ENCODE peak calls at places on chromosomes 13 and 19, in five cellular contexts. D is omental fat pad; A is OCI-M1; O is trophoblast cell; H is stimulated activated naive CD4-positive, alpha-beta T cell. L is an unnamed sample.

GRCh38 chr13:30105381-30105780 is 202.0 kb downstream of the KATNAL1 start:
- DNase-seq in D (no peak), A (no peak), O (no peak), H (no peak), L (no peak)

GRCh38 chr19:18635831-18636182 is 1.0 kb upstream of the KLHL26 start:
- DNase-seq in D (no peak), A (no peak), O (no peak), H (no peak), L (no peak)

GRCh38 chr13:97866346-97866745 is 87.1 kb upstream of the IPO5 start:
- DNase-seq in D (no peak), A (no peak), O (peak), H (no peak), L (no peak)

GRCh38 chr19:45275370-45275971 is 24.4 kb downstream of the MARK4 start:
- DNase-seq in D (no peak), A (no peak), O (no peak), H (no peak), L (peak)

GRCh38 chr13:71727036-71727435 is 140.0 kb downstream of the DACH1 start:
- DNase-seq in D (no peak), A (no peak), O (no peak), H (no peak), L (no peak)

GRCh38 chr13:91922969-91923592 is 524.7 kb downstream of the GPC5 start:
- DNase-seq in D (no peak), A (peak), O (no peak), H (no peak), L (no peak)

GRCh38 chr13:41005709-41006108 is 13.4 kb downstream of the ELF1 start:
- DNase-seq in D (no peak), A (peak), O (no peak), H (no peak), L (no peak)

GRCh38 chr13:114339779-114340534 is 25.7 kb downstream of the CHAMP1 start:
- DNase-seq in D (no peak), A (peak), O (peak), H (peak), L (no peak)

GRCh38 chr13:92900455-92900854 is 326.2 kb upstream of the GPC6 start:
- DNase-seq in D (no peak), A (no peak), O (no peak), H (no peak), L (no peak)

GRCh38 chr13:98297043-98297442 is 120.0 kb upstream of the RNF113B start:
- DNase-seq in D (no peak), A (no peak), O (no peak), H (no peak), L (no peak)

GRCh38 chr19:39805120-39805519 is 26.5 kb downstream of the LEUTX start:
- DNase-seq in D (no peak), A (no peak), O (no peak), H (no peak), L (peak)

GRCh38 chr19:54191671-54192453 is 754 bp downstream of the TSEN34 start:
- DNase-seq in D (no peak), A (peak), O (no peak), H (no peak), L (no peak)

GRCh38 chr19:43594710-43595604 is 977 bp downstream of the IRGQ start:
- DNase-seq in D (no peak), A (peak), O (peak), H (peak), L (no peak)

GRCh38 chr19:6717036-6717435 is 3.4 kb downstream of the C3 start:
- DNase-seq in D (no peak), A (no peak), O (peak), H (no peak), L (no peak)

GRCh38 chr13:91045351-91046034 is 302.0 kb upstream of the MIR17HG start:
- DNase-seq in D (no peak), A (peak), O (peak), H (no peak), L (peak)

GRCh38 chr13:98504029-98504351 is 72.9 kb downstream of the STK24 start:
- DNase-seq in D (no peak), A (no peak), O (no peak), H (no peak), L (no peak)

GRCh38 chr19:53308339-53308811 is 25.2 kb upstream of the ZNF845 start:
- DNase-seq in D (no peak), A (peak), O (peak), H (peak), L (no peak)

GRCh38 chr19:4980087-4980486 is 11.2 kb downstream of the KDM4B start:
- DNase-seq in D (no peak), A (peak), O (peak), H (no peak), L (no peak)

GRCh38 chr13:60398438-60398891 is 1.4 kb downstream of the TDRD3 start:
- DNase-seq in D (no peak), A (peak), O (no peak), H (no peak), L (no peak)

GRCh38 chr19:3671680-3672574 is 28.3 kb downstream of the PIP5K1C start:
- DNase-seq in D (no peak), A (no peak), O (no peak), H (no peak), L (no peak)

GRCh38 chr13:38328699-38329098 is 21.0 kb upstream of the UFM1 start:
- DNase-seq in D (no peak), A (no peak), O (no peak), H (no peak), L (no peak)

GRCh38 chr13:95201814-95202521 is 99.3 kb downstream of the ABCC4 start:
- DNase-seq in D (no peak), A (peak), O (peak), H (no peak), L (no peak)

GRCh38 chr19:35715981-35716734 is 1.6 kb upstream of the KMT2B start:
- DNase-seq in D (no peak), A (no peak), O (peak), H (no peak), L (no peak)

GRCh38 chr13:73338389-73338788 is 279.6 kb downstream of the KLF5 start:
- DNase-seq in D (no peak), A (no peak), O (peak), H (no peak), L (no peak)

GRCh38 chr19:3852614-3853254 is 16.1 kb downstream of the ZFR2 start:
- DNase-seq in D (no peak), A (peak), O (peak), H (peak), L (no peak)

GRCh38 chr19:6736169-6736916 is 1.0 kb downstream of the GPR108 start:
- DNase-seq in D (no peak), A (peak), O (peak), H (peak), L (no peak)

GRCh38 chr13:94416454-94417080 is 62.9 kb downstream of the DCT start:
- DNase-seq in D (no peak), A (peak), O (peak), H (no peak), L (peak)

GRCh38 chr13:85709072-85709471 is 90.1 kb downstream of the SLITRK6 start:
- DNase-seq in D (no peak), A (peak), O (no peak), H (no peak), L (no peak)

GRCh38 chr13:113802090-113802531 is 43.1 kb downstream of the TMEM255B start:
- DNase-seq in D (no peak), A (peak), O (no peak), H (no peak), L (no peak)

GRCh38 chr19:39428309-39429112 is 7.2 kb downstream of the RPS16 start:
- DNase-seq in D (no peak), A (no peak), O (peak), H (no peak), L (no peak)

GRCh38 chr13:43242040-43242439 is 218.7 kb downstream of the DNAJC15 start:
- DNase-seq in D (no peak), A (no peak), O (no peak), H (no peak), L (peak)

GRCh38 chr13:63287926-63288325 is 1872.3 kb upstream of the PCDH20 start:
- DNase-seq in D (no peak), A (no peak), O (no peak), H (no peak), L (no peak)

GRCh38 chr13:108733141-108733540 is 103.7 kb downstream of the MYO16 start:
- DNase-seq in D (no peak), A (no peak), O (no peak), H (no peak), L (no peak)

GRCh38 chr13:65292488-65292901 is 1937.6 kb downstream of the PCDH9 start:
- DNase-seq in D (no peak), A (peak), O (peak), H (no peak), L (peak)

GRCh38 chr19:4081441-4082129 is 14.9 kb upstream of the ZBTB7A start:
- DNase-seq in D (no peak), A (peak), O (peak), H (no peak), L (no peak)

GRCh38 chr13:58085819-58086218 is 454.3 kb downstream of the PCDH17 start:
- DNase-seq in D (no peak), A (peak), O (no peak), H (no peak), L (no peak)

GRCh38 chr13:45861352-45861751 is 9.8 kb upstream of the SIAH3 start:
- DNase-seq in D (no peak), A (no peak), O (peak), H (no peak), L (no peak)

L was measured in NCI-H446.